ENCODE peak calls at places on chromosome 21, in five cellular contexts. One of them, this sample, is unnamed.

GRCh38 chr21:35721701-35722100 is 338.6 kb downstream of the SETD4 start:
- DNase-seq in glutamatergic neuron: no peak
- DNase-seq in HS-5: no peak
- DNase-seq in effector memory CD4-positive, alpha-beta T cell: no peak
- DNase-seq in brain microvascular endothelial cell: no peak
- DNase-seq in this sample: no peak

GRCh38 chr21:15207231-15207630 is 142.4 kb upstream of the NRIP1 start:
- DNase-seq in glutamatergic neuron: no peak
- DNase-seq in HS-5: no peak
- DNase-seq in effector memory CD4-positive, alpha-beta T cell: no peak
- DNase-seq in brain microvascular endothelial cell: no peak
- DNase-seq in this sample: no peak

GRCh38 chr21:45489480-45489982 is 52.7 kb downstream of the SLC19A1 start:
- DNase-seq in glutamatergic neuron: no peak
- DNase-seq in HS-5: no peak
- DNase-seq in effector memory CD4-positive, alpha-beta T cell: no peak
- DNase-seq in brain microvascular endothelial cell: no peak
- DNase-seq in this sample: no peak

GRCh38 chr21:26115899-26116298 is 54.7 kb downstream of the APP start:
- DNase-seq in glutamatergic neuron: no peak
- DNase-seq in HS-5: no peak
- DNase-seq in effector memory CD4-positive, alpha-beta T cell: no peak
- DNase-seq in brain microvascular endothelial cell: peak; percentile 49
- DNase-seq in this sample: no peak

GRCh38 chr21:43940672-43941071 is 71.4 kb upstream of the TRAPPC10 start:
- DNase-seq in glutamatergic neuron: peak; percentile 12
- DNase-seq in HS-5: no peak
- DNase-seq in effector memory CD4-positive, alpha-beta T cell: no peak
- DNase-seq in brain microvascular endothelial cell: no peak
- DNase-seq in this sample: no peak

GRCh38 chr21:21818898-21819297 is 820.7 kb downstream of the NCAM2 start:
- DNase-seq in glutamatergic neuron: no peak
- DNase-seq in HS-5: no peak
- DNase-seq in effector memory CD4-positive, alpha-beta T cell: no peak
- DNase-seq in brain microvascular endothelial cell: no peak
- DNase-seq in this sample: no peak

GRCh38 chr21:44932366-44933181 is 7.3 kb upstream of the SLX9 start:
- DNase-seq in glutamatergic neuron: no peak
- DNase-seq in HS-5: no peak
- DNase-seq in effector memory CD4-positive, alpha-beta T cell: peak; percentile 36
- DNase-seq in brain microvascular endothelial cell: no peak
- DNase-seq in this sample: no peak

GRCh38 chr21:38982096-38982495 is 176.4 kb downstream of the ETS2 start:
- DNase-seq in glutamatergic neuron: no peak
- DNase-seq in HS-5: no peak
- DNase-seq in effector memory CD4-positive, alpha-beta T cell: no peak
- DNase-seq in brain microvascular endothelial cell: no peak
- DNase-seq in this sample: no peak

GRCh38 chr21:41362605-41363369 is 960 bp downstream of the MX2 start:
- DNase-seq in glutamatergic neuron: no peak
- DNase-seq in HS-5: no peak
- DNase-seq in effector memory CD4-positive, alpha-beta T cell: no peak
- DNase-seq in brain microvascular endothelial cell: no peak
- DNase-seq in this sample: no peak

GRCh38 chr21:42102063-42102462 is 30.9 kb downstream of the UMODL1 start:
- DNase-seq in glutamatergic neuron: no peak
- DNase-seq in HS-5: no peak
- DNase-seq in effector memory CD4-positive, alpha-beta T cell: no peak
- DNase-seq in brain microvascular endothelial cell: no peak
- DNase-seq in this sample: no peak

GRCh38 chr21:38229260-38229877 is 27.4 kb upstream of the KCNJ15 start:
- DNase-seq in glutamatergic neuron: no peak
- DNase-seq in HS-5: no peak
- DNase-seq in effector memory CD4-positive, alpha-beta T cell: no peak
- DNase-seq in brain microvascular endothelial cell: no peak
- DNase-seq in this sample: no peak

GRCh38 chr21:45575993-45576837 is 34.0 kb upstream of the SLC19A1 start:
- DNase-seq in glutamatergic neuron: no peak
- DNase-seq in HS-5: no peak
- DNase-seq in effector memory CD4-positive, alpha-beta T cell: no peak
- DNase-seq in brain microvascular endothelial cell: no peak
- DNase-seq in this sample: no peak

GRCh38 chr21:26007911-26008579 is 162.5 kb downstream of the APP start:
- DNase-seq in glutamatergic neuron: no peak
- DNase-seq in HS-5: no peak
- DNase-seq in effector memory CD4-positive, alpha-beta T cell: no peak
- DNase-seq in brain microvascular endothelial cell: no peak
- DNase-seq in this sample: no peak

GRCh38 chr21:44579056-44579832 is 1.2 kb downstream of the KRTAP10-5 start:
- DNase-seq in glutamatergic neuron: no peak
- DNase-seq in HS-5: no peak
- DNase-seq in effector memory CD4-positive, alpha-beta T cell: no peak
- DNase-seq in brain microvascular endothelial cell: no peak
- DNase-seq in this sample: no peak

GRCh38 chr21:42463861-42464515 is 32.0 kb downstream of the RSPH1 start:
- DNase-seq in glutamatergic neuron: no peak
- DNase-seq in HS-5: no peak
- DNase-seq in effector memory CD4-positive, alpha-beta T cell: peak; percentile 60
- DNase-seq in brain microvascular endothelial cell: peak; percentile 64
- DNase-seq in this sample: peak; percentile 44

GRCh38 chr21:42518216-42518615 is 4.6 kb downstream of the SLC37A1 start:
- DNase-seq in glutamatergic neuron: no peak
- DNase-seq in HS-5: no peak
- DNase-seq in effector memory CD4-positive, alpha-beta T cell: no peak
- DNase-seq in brain microvascular endothelial cell: peak; percentile 89
- DNase-seq in this sample: no peak

GRCh38 chr21:35051287-35051818 is 2.3 kb upstream of the RUNX1 start:
- DNase-seq in glutamatergic neuron: peak; percentile 74
- DNase-seq in HS-5: peak; percentile 56
- DNase-seq in effector memory CD4-positive, alpha-beta T cell: peak; percentile 71
- DNase-seq in brain microvascular endothelial cell: peak; percentile 71
- DNase-seq in this sample: no peak

This sample was measured in NCI-H446.